ENCODE peak calls at places on chromosome 9, in eight cellular contexts. Q is choroid plexus epithelial cell; Z is pancreas; N is GM13977; X is activated CD8-positive, alpha-beta T cell treated with anti-CD3 and anti-CD28 coated beads for 36 hours; W is AG09309; H is RWPE2; B is heart left ventricle. T is an unnamed sample.

GRCh38 chr9:103183569-103184191 is 188.5 kb downstream of the CYLC2 start:
- DNase-seq in H (no peak), Q (no peak), W (no peak), Z (no peak), X (no peak), B (peak; percentile 6), N (no peak), T (no peak)

GRCh38 chr9:127166651-127167524 is 44.5 kb upstream of the ANGPTL2 start:
- DNase-seq in Q (no peak), H (peak; percentile 90), B (no peak), W (no peak), Z (peak; percentile 35), X (no peak), N (peak; percentile 65), T (no peak)

GRCh38 chr9:83270116-83270515 is 207.2 kb upstream of the RASEF start:
- DNase-seq in W (no peak), N (no peak), H (no peak), Z (no peak), B (no peak), X (no peak), Q (no peak), T (no peak)

GRCh38 chr9:115694014-115694413 is 459.6 kb upstream of the PAPPA start:
- DNase-seq in X (no peak), H (no peak), Z (no peak), W (peak; percentile 98), B (no peak), Q (peak; percentile 98), N (no peak), T (no peak)

GRCh38 chr9:113463418-113464285 is at the start of gene RGS3:
- DNase-seq in B (peak; percentile 73), Z (peak; percentile 91), N (no peak), H (no peak), W (no peak), Q (peak; percentile 8), X (no peak), T (no peak)

GRCh38 chr9:128275198-128276007 is at the start of gene GOLGA2:
- DNase-seq in H (no peak), Z (peak; percentile 67), X (no peak), B (peak; percentile 41), W (no peak), N (peak; percentile 84), Q (peak; percentile 65), T (no peak)

GRCh38 chr9:122754825-122755224 is 12.7 kb downstream of the OR1L6 start:
- DNase-seq in H (no peak), N (no peak), Z (no peak), W (no peak), Q (no peak), B (no peak), X (no peak), T (no peak)

GRCh38 chr9:130117816-130118632 is 54.2 kb upstream of the NCS1 start:
- DNase-seq in W (no peak), X (no peak), H (no peak), Z (no peak), Q (peak; percentile 26), B (no peak), N (no peak), T (no peak)

GRCh38 chr9:129506892-129507291 is 114.0 kb downstream of the C9orf50 start:
- DNase-seq in Z (peak; percentile 52), B (no peak), X (no peak), H (no peak), W (no peak), Q (no peak), N (no peak), T (no peak)

GRCh38 chr9:136482046-136482792 is 621 bp downstream of the SEC16A start:
- DNase-seq in W (no peak), B (no peak), Z (no peak), X (peak; percentile 62), N (no peak), H (no peak), Q (peak; percentile 60), T (peak; percentile 87)

GRCh38 chr9:81465468-81466002 is 223.8 kb downstream of the TLE1 start:
- DNase-seq in N (no peak), W (no peak), B (no peak), Q (peak; percentile 39), H (no peak), Z (no peak), X (no peak), T (no peak)

GRCh38 chr9:136342191-136343120 is 15.1 kb downstream of the GPSM1 start:
- DNase-seq in Z (peak; percentile 97), B (peak; percentile 84), X (peak; percentile 81), W (no peak), N (peak; percentile 88), H (no peak), Q (peak; percentile 79), T (no peak)

GRCh38 chr9:7402704-7403389 is 396.7 kb downstream of the DMAC1 start:
- DNase-seq in H (no peak), B (no peak), Q (peak; percentile 21), N (no peak), Z (no peak), W (peak; percentile 10), X (no peak), T (no peak)

GRCh38 chr9:89370593-89370992 is 52.3 kb downstream of the SECISBP2 start:
- DNase-seq in H (no peak), N (no peak), B (no peak), W (no peak), X (no peak), Z (no peak), Q (no peak), T (no peak)

GRCh38 chr9:115680226-115680625 is 473.4 kb upstream of the PAPPA start:
- DNase-seq in Q (peak; percentile 54), B (no peak), H (no peak), X (no peak), Z (no peak), N (no peak), W (no peak), T (no peak)

GRCh38 chr9:83560169-83560826 is 22.1 kb upstream of the FRMD3 start:
- DNase-seq in Z (no peak), H (no peak), B (no peak), N (no peak), W (no peak), Q (no peak), X (no peak), T (no peak)

GRCh38 chr9:31259824-31260223 is 1124.6 kb upstream of the ACO1 start:
- DNase-seq in Z (no peak), X (no peak), H (no peak), W (no peak), B (no peak), Q (no peak), N (no peak), T (no peak)

GRCh38 chr9:91884746-91885687 is 65.0 kb downstream of the ROR2 start:
- DNase-seq in N (no peak), Z (no peak), X (no peak), B (no peak), W (peak; percentile 46), H (no peak), Q (peak; percentile 65), T (no peak)

GRCh38 chr9:95512751-95513120 is 4.0 kb downstream of the PTCH1 start:
- DNase-seq in N (no peak), H (no peak), Z (no peak), W (no peak), X (no peak), Q (no peak), B (no peak), T (no peak)

GRCh38 chr9:113999256-114000062 is 78.6 kb downstream of the AMBP start:
- DNase-seq in X (no peak), Q (no peak), H (no peak), Z (no peak), W (no peak), B (no peak), N (no peak), T (no peak)

GRCh38 chr9:27528278-27528885 is 1.2 kb downstream of the MOB3B start:
- DNase-seq in W (no peak), B (peak; percentile 71), H (peak; percentile 82), Q (peak; percentile 76), Z (peak; percentile 87), N (peak; percentile 58), X (peak; percentile 65), T (no peak)

GRCh38 chr9:71725590-71726338 is 42.5 kb downstream of the CEMIP2 start:
- DNase-seq in Q (peak; percentile 75), N (no peak), W (peak; percentile 91), H (peak; percentile 65), B (no peak), Z (no peak), X (no peak), T (no peak)

GRCh38 chr9:133133680-133134418 is 12.8 kb upstream of the RALGDS start:
- DNase-seq in N (peak; percentile 97), X (peak; percentile 94), Q (peak; percentile 95), H (peak; percentile 97), B (peak; percentile 88), Z (peak; percentile 84), W (peak; percentile 80), T (no peak)
- TF ChIP-seq CTCF in N (no peak), X (no peak), Q (peak; percentile 6), H (no peak), B (no peak), Z (no peak), W (no peak), T (peak; percentile 17)

GRCh38 chr9:93468763-93469456 is 15.5 kb upstream of the FAM120AOS start:
- DNase-seq in B (no peak), Z (no peak), W (no peak), N (no peak), X (no peak), Q (peak; percentile 73), H (no peak), T (no peak)
- TF ChIP-seq CTCF in B (no peak), Z (no peak), W (no peak), N (no peak), X (no peak), Q (no peak), H (no peak), T (no peak)

GRCh38 chr9:37180138-37180537 is 59.8 kb downstream of the ZCCHC7 start:
- DNase-seq in N (no peak), Q (no peak), H (no peak), B (no peak), Z (no peak), W (no peak), X (no peak), T (no peak)
- TF ChIP-seq CTCF in N (no peak), Q (peak; percentile 18), H (no peak), B (no peak), Z (no peak), W (no peak), X (no peak), T (peak; percentile 43)

DNA sequence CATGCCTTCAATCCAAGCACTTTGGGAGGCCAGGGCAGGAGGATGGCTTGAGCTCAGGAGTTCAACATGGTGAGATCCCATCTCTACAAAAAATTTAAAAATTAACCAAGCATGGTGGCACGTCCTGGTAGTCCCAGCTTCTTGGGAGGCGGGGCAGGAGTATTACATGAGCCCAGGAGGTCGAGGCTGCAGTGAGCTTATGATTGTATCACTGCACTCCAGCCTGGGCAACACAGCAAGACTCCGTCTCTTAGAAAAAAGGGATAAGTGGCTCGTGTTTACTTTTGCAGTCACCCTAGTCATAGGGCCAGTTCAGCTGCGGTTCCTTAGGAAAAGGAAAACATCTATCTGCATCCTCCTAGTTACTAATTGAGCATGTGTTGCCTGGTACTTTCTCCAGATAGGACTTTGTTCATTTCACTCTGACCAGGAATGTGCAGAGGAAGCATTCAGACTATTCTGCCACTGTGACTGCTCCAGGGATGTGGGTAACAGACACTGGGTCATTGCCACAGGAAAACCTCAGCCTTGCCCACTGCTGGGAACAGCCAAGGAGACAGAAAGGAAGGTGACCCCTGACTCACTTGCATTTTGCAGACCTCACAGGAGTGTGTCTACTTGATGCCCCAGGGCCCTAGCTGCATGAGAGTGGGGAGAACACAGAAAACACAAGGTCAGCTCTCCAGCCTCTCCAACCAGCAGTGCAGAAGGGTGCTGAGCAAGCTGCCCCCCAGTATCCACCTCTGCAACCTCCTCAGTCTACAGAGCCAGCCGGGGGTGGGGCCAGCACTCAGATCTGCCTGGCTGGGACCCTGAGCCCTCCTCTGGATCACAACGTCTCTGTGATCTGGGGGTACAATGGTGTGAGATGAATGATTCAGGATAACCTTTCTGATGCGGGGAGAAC is 33.9 kb upstream of the ALDH1B1 start:
- DNase-seq in B (no peak), X (no peak), N (no peak), H (peak; percentile 12), W (no peak), Q (peak; percentile 44), Z (no peak), T (no peak)
- TF ChIP-seq CTCF in B (no peak), X (no peak), N (no peak), H (no peak), W (no peak), Q (no peak), Z (no peak), T (no peak)

T was measured in chondrocyte.